ENCODE peak calls at places on chromosomes 5 and 9, in nine cellular contexts. J, R, F, P, Y, A, V, G and S are unnamed samples.

GRCh38 chr9:98317134-98317857 is 61.8 kb upstream of the TBC1D2 start:
- DNase-seq in G (no peak), F (no peak), A (no peak), R (no peak), V (no peak), Y (no peak), P (no peak), J (peak; percentile 80), S (peak; percentile 61)

GRCh38 chr5:150789943-150790611 is 11.5 kb downstream of the SMIM3 start:
- DNase-seq in V (peak; percentile 24), P (no peak), R (no peak), F (peak; percentile 10), G (peak; percentile 31), A (peak; percentile 81), Y (peak; percentile 64), J (peak; percentile 98), S (no peak)

GRCh38 chr5:57232293-57233033 is 58.6 kb downstream of the GPBP1 start:
- DNase-seq in G (no peak), V (no peak), F (no peak), Y (no peak), P (no peak), R (no peak), J (peak; percentile 26), A (no peak), S (no peak)

GRCh38 chr5:76521240-76521758 is 101.9 kb downstream of the F2RL2 start:
- DNase-seq in R (no peak), G (no peak), F (peak; percentile 13), V (no peak), Y (no peak), P (no peak), J (peak; percentile 84), A (no peak), S (no peak)

GRCh38 chr5:150081541-150082283 is 4.6 kb downstream of the CSF1R start:
- DNase-seq in V (no peak), A (peak; percentile 73), P (peak; percentile 24), Y (no peak), G (no peak), F (peak; percentile 82), R (no peak), J (no peak), S (no peak)

GRCh38 chr9:109499061-109499630 is 1.0 kb upstream of the PTPN3 start:
- DNase-seq in J (no peak), A (no peak), Y (no peak), V (no peak), P (no peak), R (no peak), G (no peak), F (no peak), S (no peak)

GRCh38 chr9:131747352-131747751 is 7.5 kb upstream of the RAPGEF1 start:
- DNase-seq in J (peak; percentile 81), P (no peak), G (no peak), Y (no peak), A (no peak), F (peak; percentile 84), V (no peak), R (peak; percentile 67), S (peak; percentile 34)

GRCh38 chr9:13175732-13176131 is 103.8 kb downstream of the MPDZ start:
- DNase-seq in V (no peak), Y (no peak), J (no peak), A (no peak), G (no peak), R (no peak), P (no peak), F (no peak), S (no peak)

GRCh38 chr5:42836070-42836769 is 24.5 kb upstream of the SELENOP start:
- DNase-seq in J (no peak), R (no peak), A (no peak), G (no peak), P (no peak), Y (no peak), V (no peak), F (no peak), S (no peak)